ENCODE peak calls at places on chromosomes 11 and 22, in four cellular contexts. One of them, this sample, is unnamed.

GRCh38 chr22:28139993-28140392 is 220.9 kb upstream of the PITPNB start:
- DNase-seq in astrocyte: peak
- DNase-seq in hippocampal formation: no peak
- DNase-seq in epithelial cell of prostate: peak
- DNase-seq in this sample: peak

GRCh38 chr22:37300551-37301017 is 18.3 kb downstream of the CYTH4 start:
- DNase-seq in astrocyte: no peak
- DNase-seq in hippocampal formation: no peak
- DNase-seq in epithelial cell of prostate: no peak
- DNase-seq in this sample: no peak

GRCh38 chr22:41488076-41488475 is 19.2 kb downstream of the ACO2 start:
- DNase-seq in astrocyte: no peak
- DNase-seq in hippocampal formation: no peak
- DNase-seq in epithelial cell of prostate: no peak
- DNase-seq in this sample: no peak

GRCh38 chr11:63212742-63213141 is 30.7 kb downstream of the SLC22A25 start:
- DNase-seq in astrocyte: no peak
- DNase-seq in hippocampal formation: peak
- DNase-seq in epithelial cell of prostate: no peak
- DNase-seq in this sample: no peak

GRCh38 chr11:133930053-133930766 is 26.6 kb downstream of the IGSF9B start:
- DNase-seq in astrocyte: no peak
- DNase-seq in hippocampal formation: no peak
- DNase-seq in epithelial cell of prostate: no peak
- DNase-seq in this sample: no peak

GRCh38 chr11:75246006-75246672 is 5.6 kb downstream of the TPBGL start:
- DNase-seq in astrocyte: no peak
- DNase-seq in hippocampal formation: no peak
- DNase-seq in epithelial cell of prostate: no peak
- DNase-seq in this sample: no peak

GRCh38 chr11:132901638-132902610 is 630.4 kb downstream of the OPCML start:
- DNase-seq in astrocyte: no peak
- DNase-seq in hippocampal formation: no peak
- DNase-seq in epithelial cell of prostate: no peak
- DNase-seq in this sample: no peak

GRCh38 chr11:20070459-20070858 is 89.8 kb downstream of the DBX1 start:
- DNase-seq in astrocyte: peak
- DNase-seq in hippocampal formation: no peak
- DNase-seq in epithelial cell of prostate: no peak
- DNase-seq in this sample: peak

GRCh38 chr11:107719062-107719461 is 7.2 kb upstream of the SLN start:
- DNase-seq in astrocyte: no peak
- DNase-seq in hippocampal formation: no peak
- DNase-seq in epithelial cell of prostate: no peak
- DNase-seq in this sample: no peak

GRCh38 chr22:44862981-44863860 is 110.8 kb downstream of the ARHGAP8 start:
- DNase-seq in astrocyte: no peak
- DNase-seq in hippocampal formation: no peak
- DNase-seq in epithelial cell of prostate: no peak
- DNase-seq in this sample: no peak